ENCODE peak calls at places on chromosomes 11 and 22, in ten cellular contexts. B is CD8-positive, alpha-beta T cell; Z is pancreas; Q is caudate nucleus; A is coronary artery; T is heart left ventricle; K is IMR-90; E is sigmoid colon; C is HCT116; Y is substantia nigra. L is an unnamed sample.

GRCh38 chr11:12723410-12724297 is 49.4 kb downstream of the TEAD1 start:
- DNase-seq in B (no peak), Z (no peak), Q (no peak), A (no peak), T (no peak), K (peak; percentile 45), E (no peak), C (peak; percentile 79), Y (no peak), L (peak; percentile 92)

GRCh38 chr11:112658521-112658920 is 302.7 kb upstream of the NCAM1 start:
- DNase-seq in B (no peak), Z (no peak), Q (no peak), A (no peak), T (no peak), K (no peak), E (no peak), C (no peak), Y (no peak), L (no peak)

GRCh38 chr11:103170865-103171264 is 61.6 kb downstream of the DYNC2H1 start:
- DNase-seq in B (no peak), Z (no peak), Q (no peak), A (no peak), T (no peak), K (peak; percentile 61), E (no peak), C (no peak), Y (no peak), L (no peak)

GRCh38 chr22:35301370-35301874 is 1.7 kb downstream of the TOM1 start:
- DNase-seq in B (no peak), Z (no peak), Q (no peak), A (no peak), T (no peak), K (peak; percentile 96), E (peak; percentile 80), C (no peak), Y (no peak), L (no peak)

GRCh38 chr11:33692013-33692504 is 8.6 kb downstream of the C11orf91 start:
- DNase-seq in B (no peak), Z (no peak), Q (no peak), A (peak; percentile 85), T (no peak), K (peak; percentile 98), E (peak; percentile 89), C (peak; percentile 81), Y (peak; percentile 65), L (peak; percentile 92)

GRCh38 chr22:26398741-26399153 is 30.3 kb upstream of the ASPHD2 start:
- DNase-seq in B (peak; percentile 36), Z (no peak), Q (peak; percentile 35), A (no peak), T (no peak), K (peak; percentile 77), E (peak; percentile 72), C (peak; percentile 41), Y (no peak), L (peak; percentile 20)

GRCh38 chr22:24379536-24379935 is 47.9 kb upstream of the ADORA2A start:
- DNase-seq in B (no peak), Z (no peak), Q (no peak), A (no peak), T (no peak), K (peak; percentile 56), E (no peak), C (no peak), Y (no peak), L (no peak)

GRCh38 chr22:49403102-49403501 is 424.6 kb downstream of the BRD1 start:
- DNase-seq in B (no peak), Z (no peak), Q (no peak), A (peak; percentile 36), T (no peak), K (no peak), E (peak; percentile 28), C (no peak), Y (no peak), L (no peak)

GRCh38 chr22:45996241-45997076 is 19.5 kb upstream of the WNT7B start:
- DNase-seq in B (no peak), Z (peak; percentile 66), Q (no peak), A (no peak), T (peak; percentile 90), K (peak; percentile 42), E (peak; percentile 85), C (no peak), Y (no peak), L (no peak)

GRCh38 chr11:1234771-1235614 is 12.1 kb downstream of the MUC5B start:
- DNase-seq in B (no peak), Z (peak; percentile 53), Q (no peak), A (no peak), T (peak; percentile 52), K (no peak), E (peak; percentile 48), C (no peak), Y (no peak), L (no peak)

GRCh38 chr22:50317674-50318073 is 9.1 kb downstream of the DENND6B start:
- DNase-seq in B (no peak), Z (no peak), Q (no peak), A (no peak), T (no peak), K (no peak), E (no peak), C (no peak), Y (no peak), L (no peak)

GRCh38 chr11:21072517-21072916 is 403.1 kb downstream of the NELL1 start:
- DNase-seq in B (no peak), Z (no peak), Q (no peak), A (no peak), T (no peak), K (no peak), E (no peak), C (no peak), Y (no peak), L (no peak)

GRCh38 chr11:69637956-69638871 is 2.7 kb upstream of the CCND1 start:
- DNase-seq in B (no peak), Z (peak; percentile 65), Q (no peak), A (peak; percentile 73), T (peak; percentile 53), K (peak; percentile 65), E (peak; percentile 64), C (peak; percentile 80), Y (no peak), L (no peak)

GRCh38 chr11:73991471-73992006 is 8.9 kb upstream of the UCP2 start:
- DNase-seq in B (no peak), Z (peak; percentile 6), Q (no peak), A (peak; percentile 70), T (no peak), K (no peak), E (peak; percentile 26), C (no peak), Y (no peak), L (no peak)

GRCh38 chr11:73997120-73997772 is 11.6 kb downstream of the UCP3 start:
- DNase-seq in B (no peak), Z (no peak), Q (no peak), A (peak; percentile 40), T (no peak), K (no peak), E (peak; percentile 30), C (no peak), Y (no peak), L (no peak)

GRCh38 chr11:73996161-73996747 is 12.6 kb downstream of the UCP3 start:
- DNase-seq in B (no peak), Z (no peak), Q (no peak), A (no peak), T (no peak), K (no peak), E (peak; percentile 8), C (no peak), Y (no peak), L (no peak)

GRCh38 chr11:73995731-73996130 is 13.1 kb upstream of the UCP2 start:
- DNase-seq in B (no peak), Z (no peak), Q (no peak), A (no peak), T (no peak), K (no peak), E (no peak), C (no peak), Y (no peak), L (no peak)

GRCh38 chr11:73995247-73995646 is 12.6 kb upstream of the UCP2 start:
- DNase-seq in B (no peak), Z (no peak), Q (no peak), A (no peak), T (no peak), K (peak; percentile 16), E (no peak), C (no peak), Y (no peak), L (no peak)
- H3K27ac ChIP-seq in B (peak overlapping the region; percentile 98), Z (no peak overlapping the region), Q (no peak overlapping the region), A (no peak overlapping the region), T (no peak overlapping the region), K (no peak overlapping the region), E (peak overlapping the region; percentile 29), C (no peak overlapping the region), Y (no peak overlapping the region), L (no peak overlapping the region)

DNA sequence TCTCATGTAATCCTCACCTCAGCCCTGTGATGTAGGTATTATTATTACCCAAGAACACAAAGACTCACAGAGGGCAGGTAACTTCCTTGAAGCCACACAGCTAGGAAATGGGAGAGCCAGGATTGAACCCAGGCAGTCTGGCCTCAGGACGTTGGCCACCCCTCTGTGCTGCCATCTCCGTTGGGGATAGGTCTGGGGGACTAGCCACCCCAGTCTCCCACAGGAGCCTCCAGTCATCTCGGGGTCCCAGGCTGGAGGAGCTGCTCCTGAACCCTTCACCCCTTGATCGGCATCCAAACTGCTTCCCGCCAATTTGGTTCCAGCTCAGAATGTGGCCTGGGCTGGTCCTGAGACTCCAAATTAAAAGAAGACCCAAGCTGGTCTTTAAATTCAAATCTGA is 10.4 kb upstream of the TCF20 start:
- DNase-seq in B (no peak), Z (no peak), Q (no peak), A (no peak), T (no peak), K (no peak), E (peak; percentile 47), C (no peak), Y (no peak), L (no peak)
- H3K27ac ChIP-seq in B (no peak overlapping the region), Z (no peak overlapping the region), Q (no peak overlapping the region), A (no peak overlapping the region), T (no peak overlapping the region), K (no peak overlapping the region), E (no peak overlapping the region), C (no peak overlapping the region), Y (no peak overlapping the region), L (no peak overlapping the region)

GRCh38 chr11:40288212-40288803 is 1171.1 kb downstream of the LRRC4C start:
- DNase-seq in B (no peak), Z (no peak), Q (no peak), A (no peak), T (no peak), K (no peak), E (no peak), C (no peak), Y (no peak), L (no peak)
- H3K27ac ChIP-seq in B (no peak overlapping the region), Z (no peak overlapping the region), Q (peak overlapping the region; percentile 54), A (no peak overlapping the region), T (no peak overlapping the region), K (no peak overlapping the region), E (no peak overlapping the region), C (no peak overlapping the region), Y (peak overlapping the region; percentile 28), L (no peak overlapping the region)

DNA sequence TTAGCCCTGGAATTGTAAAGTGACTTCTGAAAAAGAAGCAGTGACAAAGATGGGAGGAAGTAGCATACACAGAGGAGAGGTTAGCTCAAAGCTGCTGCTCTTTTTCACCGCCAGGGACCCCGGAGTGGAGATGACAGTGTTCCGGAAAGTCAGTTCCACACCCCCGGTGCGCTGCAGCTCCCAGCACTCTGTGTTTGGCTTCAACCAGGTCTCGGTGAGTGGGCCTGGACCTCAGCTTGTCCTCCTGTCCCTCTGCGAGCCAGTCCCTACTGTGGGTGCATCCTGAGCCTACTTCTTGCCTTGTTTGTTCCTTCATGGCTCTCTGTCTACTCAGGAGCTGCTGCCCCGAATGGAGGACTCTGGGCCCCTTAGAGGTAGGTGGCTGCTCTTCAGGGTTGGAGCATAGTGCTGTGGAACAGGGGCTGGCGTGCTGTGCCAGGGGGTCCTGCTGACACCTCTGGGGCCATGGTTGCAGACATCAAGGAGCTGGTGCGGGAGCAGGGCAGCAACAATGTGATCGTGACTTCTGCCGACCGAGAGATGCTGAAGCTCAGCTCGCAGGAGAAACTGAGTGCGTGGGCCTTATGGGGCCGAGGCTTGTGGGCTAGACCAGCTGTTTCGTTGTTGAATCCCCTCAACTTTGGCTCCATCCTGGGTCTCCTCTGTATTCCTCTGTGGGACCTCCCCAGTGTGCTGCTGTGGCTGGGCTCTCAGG is 1.7 kb downstream of the PCNX3 start:
- DNase-seq in B (no peak), Z (no peak), Q (no peak), A (no peak), T (no peak), K (no peak), E (no peak), C (no peak), Y (no peak), L (no peak)
- H3K27ac ChIP-seq in B (no peak overlapping the region), Z (no peak overlapping the region), Q (no peak overlapping the region), A (no peak overlapping the region), T (no peak overlapping the region), K (no peak overlapping the region), E (no peak overlapping the region), C (peak overlapping the region; percentile 25), Y (no peak overlapping the region), L (peak overlapping the region; percentile 93)